ENCODE peak calls at places on chromosomes 16 and 17, in six cellular contexts. F is A549, T is bronchial epithelial cell, D is AG04450, M is colonic mucosa, C is uterus. W is an unnamed sample.

GRCh38 chr16:29304251-29304900 is 102.1 kb downstream of the NPIPB11 start:
- DNase-seq in M (no peak), T (no peak), D (no peak), C (no peak), F (no peak), W (no peak)

GRCh38 chr16:55605756-55606155 is 39.3 kb downstream of the CAPNS2 start:
- DNase-seq in T (peak; percentile 24), F (no peak), M (no peak), C (no peak), D (no peak), W (peak; percentile 51)

GRCh38 chr16:29306201-29306600 is 100.3 kb downstream of the NPIPB11 start:
- DNase-seq in F (no peak), M (no peak), T (no peak), D (no peak), C (no peak), W (no peak)

GRCh38 chr17:29124135-29124930 is 55.9 kb downstream of the MYO18A start:
- DNase-seq in D (no peak), T (peak; percentile 70), C (peak; percentile 42), F (peak; percentile 83), M (peak; percentile 42), W (peak; percentile 85)

GRCh38 chr17:64328875-64329405 is 61.7 kb downstream of the PECAM1 start:
- DNase-seq in D (no peak), M (no peak), F (no peak), C (no peak), T (no peak), W (no peak)

GRCh38 chr17:48148029-48148759 is 40.6 kb downstream of the SNX11 start:
- DNase-seq in M (no peak), F (no peak), C (no peak), T (no peak), D (no peak), W (no peak)

GRCh38 chr16:89555780-89556179 is 4.7 kb upstream of the RPL13 start:
- DNase-seq in T (no peak), D (no peak), C (no peak), M (no peak), F (no peak), W (no peak)

GRCh38 chr17:491086-492014 is 138.7 kb upstream of the RPH3AL start:
- DNase-seq in C (peak; percentile 72), D (peak; percentile 34), F (peak; percentile 41), M (peak; percentile 30), T (no peak), W (peak; percentile 65)

GRCh38 chr17:50257574-50258224 is 16.6 kb upstream of the TMEM92 start:
- DNase-seq in M (no peak), C (peak; percentile 70), D (no peak), T (no peak), F (no peak), W (no peak)

GRCh38 chr16:14014284-14014625 is 56.9 kb upstream of the MRTFB start:
- DNase-seq in T (peak; percentile 92), M (no peak), D (no peak), F (no peak), C (no peak), W (no peak)

GRCh38 chr16:28830531-28830930 is 7.7 kb downstream of the ATXN2L start:
- DNase-seq in M (no peak), T (no peak), F (no peak), D (no peak), C (no peak), W (no peak)

GRCh38 chr17:40564883-40565744 is at the start of gene CCR7:
- DNase-seq in C (no peak), D (no peak), T (no peak), F (no peak), M (no peak), W (no peak)

GRCh38 chr17:40487371-40488020 is 13.9 kb downstream of the TNS4 start:
- DNase-seq in F (no peak), C (no peak), D (no peak), T (peak; percentile 48), M (no peak), W (peak; percentile 27)

GRCh38 chr17:43873815-43874214 is 26.8 kb downstream of the CD300LG start:
- DNase-seq in D (no peak), C (no peak), T (no peak), F (no peak), M (no peak), W (no peak)

GRCh38 chr16:59645194-59645593 is 911.1 kb upstream of the GOT2 start:
- DNase-seq in M (no peak), D (no peak), C (no peak), T (no peak), F (no peak), W (no peak)

GRCh38 chr17:81044764-81045589 is 10.0 kb downstream of the BAIAP2 start:
- DNase-seq in C (peak; percentile 79), T (no peak), F (no peak), D (no peak), M (peak; percentile 80), W (peak; percentile 63)

GRCh38 chr16:71249399-71249798 is 18.9 kb upstream of the HYDIN start:
- DNase-seq in C (no peak), D (no peak), F (no peak), T (no peak), M (no peak), W (no peak)

GRCh38 chr16:71254832-71255560 is 24.5 kb upstream of the HYDIN start:
- DNase-seq in D (no peak), F (no peak), T (no peak), M (no peak), C (no peak), W (no peak)

GRCh38 chr16:71246309-71246708 is 15.8 kb upstream of the HYDIN start:
- DNase-seq in T (no peak), M (no peak), F (no peak), C (no peak), D (no peak), W (no peak)

GRCh38 chr16:71247478-71247877 is 17.0 kb upstream of the HYDIN start:
- DNase-seq in C (no peak), D (no peak), M (no peak), F (no peak), T (no peak), W (no peak)

GRCh38 chr16:71250461-71251232 is 20.1 kb upstream of the HYDIN start:
- DNase-seq in D (no peak), C (no peak), T (peak; percentile 23), M (no peak), F (no peak), W (peak; percentile 0)
- H3K4me3 ChIP-seq in D (no peak overlapping the region), C (no peak overlapping the region), T (no peak overlapping the region), M (no peak overlapping the region), F (no peak overlapping the region), W (no peak overlapping the region)

DNA sequence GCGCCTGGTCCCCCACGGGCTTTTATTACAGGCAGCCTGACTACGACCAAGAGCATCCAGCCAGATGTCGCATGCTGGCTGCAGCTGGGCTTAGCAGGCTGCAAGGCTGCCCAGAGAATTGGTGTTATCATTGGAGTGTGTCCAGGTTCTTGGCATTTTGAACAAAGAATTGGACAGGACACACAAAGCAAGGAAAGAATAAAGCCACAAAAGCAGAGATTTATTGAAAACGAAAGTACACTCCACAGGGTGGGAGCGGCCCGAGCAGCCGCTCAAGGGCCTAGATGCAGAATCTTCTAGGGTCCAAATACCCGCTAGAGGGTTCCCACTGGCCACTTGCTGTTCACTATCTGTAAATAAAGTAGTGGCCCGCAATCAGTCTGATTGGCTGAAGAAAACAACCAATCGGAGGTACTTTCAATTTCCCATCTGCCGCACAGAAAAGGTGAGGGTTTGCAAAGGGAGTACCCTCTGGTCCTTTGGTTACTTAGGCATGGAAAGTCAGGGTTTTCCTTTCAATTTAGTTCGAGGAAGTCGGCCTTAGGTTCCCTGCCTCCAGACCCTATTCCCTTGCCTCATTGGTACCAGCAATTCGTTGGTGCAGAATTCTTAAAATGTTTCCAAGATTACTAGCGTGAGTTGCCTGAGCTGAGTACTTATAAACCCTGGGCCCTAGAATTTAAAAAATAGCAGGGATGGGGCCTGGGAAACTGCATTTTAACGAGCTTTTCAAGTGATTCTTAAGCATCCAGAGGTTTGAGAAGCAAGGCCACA is 38.5 kb upstream of the CNEP1R1 start:
- DNase-seq in C (no peak), D (no peak), T (no peak), F (no peak), M (no peak), W (peak; percentile 75)
- H3K4me3 ChIP-seq in C (no peak overlapping the region), D (peak overlapping the region; percentile 2), T (peak overlapping the region; percentile 6), F (no peak overlapping the region), M (no peak overlapping the region), W (peak overlapping the region; percentile 37)

GRCh38 chr16:79965718-79966117 is 365.2 kb upstream of the MAF start:
- DNase-seq in C (no peak), F (no peak), M (no peak), T (no peak), D (no peak), W (no peak)
- H3K4me3 ChIP-seq in C (no peak overlapping the region), F (no peak overlapping the region), M (no peak overlapping the region), T (no peak overlapping the region), D (no peak overlapping the region), W (no peak overlapping the region)

DNA sequence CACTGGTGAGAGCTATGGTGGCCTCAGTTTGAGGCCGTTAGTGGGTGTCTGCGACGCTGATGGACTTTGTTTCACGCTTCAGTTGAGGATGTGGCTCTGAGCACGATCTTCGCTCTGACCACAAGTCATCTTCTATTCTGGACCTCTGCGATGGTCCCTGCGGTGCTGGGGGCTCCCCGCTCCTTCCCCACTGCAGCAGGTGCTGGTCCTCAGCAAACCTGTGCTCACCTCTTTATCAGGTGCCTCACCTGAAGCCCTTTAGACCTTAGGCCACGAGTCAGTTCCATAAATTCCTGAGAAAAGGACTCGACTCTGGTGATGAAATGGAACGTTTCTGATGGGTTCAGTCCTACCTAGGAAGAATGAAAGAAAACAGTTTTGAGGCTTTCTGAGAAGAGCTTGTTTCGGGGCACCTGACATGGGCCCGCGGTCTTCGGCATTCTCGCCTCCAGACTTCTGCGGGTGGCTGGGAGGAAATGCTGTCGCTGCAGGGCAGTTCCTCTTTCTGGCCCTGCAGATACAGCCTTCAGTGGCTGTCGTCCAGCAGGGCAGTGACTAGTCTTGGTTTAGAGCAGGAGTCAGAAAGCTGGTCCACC is 4.7 kb downstream of the KCTD5 start:
- DNase-seq in D (no peak), T (no peak), M (no peak), F (no peak), C (no peak), W (no peak)
- H3K4me3 ChIP-seq in D (no peak overlapping the region), T (no peak overlapping the region), M (no peak overlapping the region), F (no peak overlapping the region), C (no peak overlapping the region), W (no peak overlapping the region)

GRCh38 chr17:82100502-82101298 is 2.7 kb upstream of the FASN start:
- DNase-seq in M (no peak), F (no peak), C (peak; percentile 19), D (no peak), T (no peak), W (no peak)
- H3K4me3 ChIP-seq in M (no peak overlapping the region), F (no peak overlapping the region), C (no peak overlapping the region), D (no peak overlapping the region), T (no peak overlapping the region), W (no peak overlapping the region)

GRCh38 chr17:4562000-4562969 is 1.9 kb upstream of the GGT6 start:
- DNase-seq in D (no peak), M (peak; percentile 52), T (no peak), F (no peak), C (no peak), W (peak; percentile 73)
- H3K4me3 ChIP-seq in D (no peak overlapping the region), M (no peak overlapping the region), T (no peak overlapping the region), F (no peak overlapping the region), C (no peak overlapping the region), W (peak overlapping the region; percentile 11)

GRCh38 chr17:7022791-7023571 is at the start of gene BCL6B:
- DNase-seq in C (peak; percentile 27), D (no peak), T (no peak), M (peak; percentile 39), F (no peak), W (no peak)
- H3K4me3 ChIP-seq in C (peak within 1 kb of the TSS; percentile 8), D (peak within 1 kb of the TSS; percentile 36), T (peak within 1 kb of the TSS; percentile 30), M (peak within 1 kb of the TSS; percentile 25), F (peak within 1 kb of the TSS; percentile 9), W (peak within 1 kb of the TSS; percentile 46)